ENCODE peak calls at places on chromosome 13, in eight cellular contexts. One of them, this sample, is unnamed.

GRCh38 chr13:111944171-111944583 is 122.8 kb upstream of the SOX1 start:
- DNase-seq in posterior vena cava: peak; percentile 73
- DNase-seq in Peyer's patch: no peak
- DNase-seq in neural crest cell: no peak
- DNase-seq in OCI-M1: no peak
- DNase-seq in activated naive CD8-positive, alpha-beta T cell treated with anti-CD3 and anti-CD28 coated beads, Interleukin-2, amount 50 U/mL, for 24 hours: no peak
- DNase-seq in ureter: no peak
- DNase-seq in stimulated activated CD8-positive, alpha-beta memory T cell treated with anti-CD3 and anti-CD28 coated beads, Interleukin-7, amount 100 ng/mL, for 4 hours: no peak
- DNase-seq in this sample: no peak

GRCh38 chr13:111398715-111399299 is 78.4 kb downstream of the TEX29 start:
- DNase-seq in posterior vena cava: no peak
- DNase-seq in Peyer's patch: peak; percentile 19
- DNase-seq in neural crest cell: no peak
- DNase-seq in OCI-M1: no peak
- DNase-seq in activated naive CD8-positive, alpha-beta T cell treated with anti-CD3 and anti-CD28 coated beads, Interleukin-2, amount 50 U/mL, for 24 hours: no peak
- DNase-seq in ureter: peak; percentile 1
- DNase-seq in stimulated activated CD8-positive, alpha-beta memory T cell treated with anti-CD3 and anti-CD28 coated beads, Interleukin-7, amount 100 ng/mL, for 4 hours: no peak
- DNase-seq in this sample: no peak

GRCh38 chr13:111531505-111531904 is 211.1 kb downstream of the TEX29 start:
- DNase-seq in posterior vena cava: no peak
- DNase-seq in Peyer's patch: no peak
- DNase-seq in neural crest cell: no peak
- DNase-seq in OCI-M1: peak; percentile 33
- DNase-seq in activated naive CD8-positive, alpha-beta T cell treated with anti-CD3 and anti-CD28 coated beads, Interleukin-2, amount 50 U/mL, for 24 hours: no peak
- DNase-seq in ureter: no peak
- DNase-seq in stimulated activated CD8-positive, alpha-beta memory T cell treated with anti-CD3 and anti-CD28 coated beads, Interleukin-7, amount 100 ng/mL, for 4 hours: no peak
- DNase-seq in this sample: no peak

GRCh38 chr13:75803982-75804381 is 167.9 kb downstream of the LMO7 start:
- DNase-seq in posterior vena cava: no peak
- DNase-seq in Peyer's patch: no peak
- DNase-seq in neural crest cell: no peak
- DNase-seq in OCI-M1: no peak
- DNase-seq in activated naive CD8-positive, alpha-beta T cell treated with anti-CD3 and anti-CD28 coated beads, Interleukin-2, amount 50 U/mL, for 24 hours: no peak
- DNase-seq in ureter: no peak
- DNase-seq in stimulated activated CD8-positive, alpha-beta memory T cell treated with anti-CD3 and anti-CD28 coated beads, Interleukin-7, amount 100 ng/mL, for 4 hours: no peak
- DNase-seq in this sample: no peak

GRCh38 chr13:51769455-51770127 is 34.4 kb downstream of the DHRS12 start:
- DNase-seq in posterior vena cava: peak; percentile 86
- DNase-seq in Peyer's patch: no peak
- DNase-seq in neural crest cell: no peak
- DNase-seq in OCI-M1: no peak
- DNase-seq in activated naive CD8-positive, alpha-beta T cell treated with anti-CD3 and anti-CD28 coated beads, Interleukin-2, amount 50 U/mL, for 24 hours: no peak
- DNase-seq in ureter: peak; percentile 66
- DNase-seq in stimulated activated CD8-positive, alpha-beta memory T cell treated with anti-CD3 and anti-CD28 coated beads, Interleukin-7, amount 100 ng/mL, for 4 hours: no peak
- DNase-seq in this sample: no peak

GRCh38 chr13:99151516-99151915 is 49.1 kb upstream of the UBAC2 start:
- DNase-seq in posterior vena cava: no peak
- DNase-seq in Peyer's patch: no peak
- DNase-seq in neural crest cell: no peak
- DNase-seq in OCI-M1: peak; percentile 64
- DNase-seq in activated naive CD8-positive, alpha-beta T cell treated with anti-CD3 and anti-CD28 coated beads, Interleukin-2, amount 50 U/mL, for 24 hours: peak; percentile 14
- DNase-seq in ureter: no peak
- DNase-seq in stimulated activated CD8-positive, alpha-beta memory T cell treated with anti-CD3 and anti-CD28 coated beads, Interleukin-7, amount 100 ng/mL, for 4 hours: no peak
- DNase-seq in this sample: no peak

GRCh38 chr13:35465345-35465744 is 11.1 kb downstream of the MAB21L1 start:
- DNase-seq in posterior vena cava: no peak
- DNase-seq in Peyer's patch: no peak
- DNase-seq in neural crest cell: no peak
- DNase-seq in OCI-M1: no peak
- DNase-seq in activated naive CD8-positive, alpha-beta T cell treated with anti-CD3 and anti-CD28 coated beads, Interleukin-2, amount 50 U/mL, for 24 hours: no peak
- DNase-seq in ureter: no peak
- DNase-seq in stimulated activated CD8-positive, alpha-beta memory T cell treated with anti-CD3 and anti-CD28 coated beads, Interleukin-7, amount 100 ng/mL, for 4 hours: no peak
- DNase-seq in this sample: no peak

GRCh38 chr13:30415430-30416030 is 6.8 kb upstream of the UBE2L5 start:
- DNase-seq in posterior vena cava: no peak
- DNase-seq in Peyer's patch: no peak
- DNase-seq in neural crest cell: no peak
- DNase-seq in OCI-M1: no peak
- DNase-seq in activated naive CD8-positive, alpha-beta T cell treated with anti-CD3 and anti-CD28 coated beads, Interleukin-2, amount 50 U/mL, for 24 hours: no peak
- DNase-seq in ureter: no peak
- DNase-seq in stimulated activated CD8-positive, alpha-beta memory T cell treated with anti-CD3 and anti-CD28 coated beads, Interleukin-7, amount 100 ng/mL, for 4 hours: no peak
- DNase-seq in this sample: no peak

GRCh38 chr13:97329331-97329730 is 104.6 kb upstream of the RAP2A start:
- DNase-seq in posterior vena cava: no peak
- DNase-seq in Peyer's patch: no peak
- DNase-seq in neural crest cell: no peak
- DNase-seq in OCI-M1: peak; percentile 10
- DNase-seq in activated naive CD8-positive, alpha-beta T cell treated with anti-CD3 and anti-CD28 coated beads, Interleukin-2, amount 50 U/mL, for 24 hours: no peak
- DNase-seq in ureter: no peak
- DNase-seq in stimulated activated CD8-positive, alpha-beta memory T cell treated with anti-CD3 and anti-CD28 coated beads, Interleukin-7, amount 100 ng/mL, for 4 hours: no peak
- DNase-seq in this sample: no peak

GRCh38 chr13:31444266-31444862 is 244.6 kb downstream of the B3GLCT start:
- DNase-seq in posterior vena cava: no peak
- DNase-seq in Peyer's patch: no peak
- DNase-seq in neural crest cell: no peak
- DNase-seq in OCI-M1: no peak
- DNase-seq in activated naive CD8-positive, alpha-beta T cell treated with anti-CD3 and anti-CD28 coated beads, Interleukin-2, amount 50 U/mL, for 24 hours: no peak
- DNase-seq in ureter: no peak
- DNase-seq in stimulated activated CD8-positive, alpha-beta memory T cell treated with anti-CD3 and anti-CD28 coated beads, Interleukin-7, amount 100 ng/mL, for 4 hours: no peak
- DNase-seq in this sample: no peak

This sample was measured in NK-92 treated with Interleukin-12 subunit alpha and Interleukin-12 subunit beta, amount 100 ng/mL, for 24 hours.